ENCODE peak calls at places on chromosomes 12 and 14, in seven cellular contexts. U is sigmoid colon, L is OCI-LY7, C is IMR-90, T is heart right ventricle, V is mucosa of descending colon, R is hepatocyte. E is an unnamed sample.
A peak's percentile ranks its signal among the peaks of the same experiment; 100 is the strongest.

GRCh38 chr14:90168425-90169105 is 87.8 kb upstream of the PSMC1 start:
- DNase-seq in R (no peak), L (no peak), U (no peak), V (no peak), C (peak; percentile 69), T (no peak), E (peak; percentile 20)

GRCh38 chr14:103897075-103897947 is 30.9 kb upstream of the TDRD9 start:
- DNase-seq in V (peak; percentile 91), L (no peak), C (no peak), R (peak; percentile 73), T (no peak), U (peak; percentile 83), E (no peak)

GRCh38 chr14:103121846-103122577 is 1.2 kb upstream of the TNFAIP2 start:
- DNase-seq in U (peak; percentile 96), L (no peak), T (peak; percentile 88), V (peak; percentile 81), C (peak; percentile 53), R (peak; percentile 87), E (peak; percentile 26)

GRCh38 chr12:130281157-130281799 is 56.4 kb upstream of the PIWIL1 start:
- DNase-seq in L (no peak), U (no peak), T (no peak), V (peak; percentile 36), R (peak; percentile 46), C (no peak), E (no peak)

GRCh38 chr14:76647699-76648298 is 113.5 kb upstream of the VASH1 start:
- DNase-seq in U (no peak), C (peak; percentile 59), R (peak; percentile 84), T (no peak), L (peak; percentile 65), V (no peak), E (peak; percentile 80)

GRCh38 chr12:68871899-68872298 is 61.1 kb downstream of the CPM start:
- DNase-seq in R (no peak), U (no peak), T (no peak), L (peak; percentile 67), V (no peak), C (peak; percentile 28), E (peak; percentile 77)

GRCh38 chr14:75981426-75981825 is 369 bp downstream of the TGFB3 start:
- DNase-seq in V (peak; percentile 37), U (peak; percentile 68), T (no peak), R (peak; percentile 27), L (peak; percentile 34), C (no peak), E (peak; percentile 35)

GRCh38 chr14:70730393-70730792 is 78.9 kb downstream of the MAP3K9 start:
- DNase-seq in C (no peak), L (no peak), T (no peak), R (no peak), U (no peak), V (no peak), E (no peak)

GRCh38 chr14:37824936-37825698 is 229.7 kb downstream of the TTC6 start:
- DNase-seq in V (no peak), L (no peak), C (no peak), R (no peak), T (no peak), U (no peak), E (peak; percentile 49)

GRCh38 chr12:96249196-96250118 is 55.3 kb downstream of the ELK3 start:
- DNase-seq in C (peak; percentile 69), R (no peak), T (peak; percentile 73), U (peak; percentile 91), L (no peak), V (no peak), E (peak; percentile 69)

GRCh38 chr12:95789126-95790024 is 1.2 kb downstream of the NTN4 start:
- DNase-seq in R (peak; percentile 55), V (peak; percentile 60), U (no peak), L (no peak), C (peak; percentile 13), T (peak; percentile 37), E (no peak)

GRCh38 chr12:106297681-106298080 is 4.9 kb upstream of the TCP11L2 start:
- DNase-seq in U (no peak), T (no peak), C (no peak), L (peak; percentile 61), V (no peak), R (no peak), E (no peak)

GRCh38 chr12:82838123-82838522 is 151.4 kb downstream of the TMTC2 start:
- DNase-seq in R (no peak), U (no peak), V (no peak), L (no peak), T (no peak), C (no peak), E (no peak)

GRCh38 chr14:24430143-24430681 is 458 bp downstream of the KHNYN start:
- DNase-seq in T (peak; percentile 86), C (peak; percentile 66), L (peak; percentile 51), V (peak; percentile 89), R (peak; percentile 90), U (peak; percentile 89), E (peak; percentile 80)

GRCh38 chr12:18320036-18320617 is 58.8 kb downstream of the PIK3C2G start:
- DNase-seq in C (peak; percentile 69), T (no peak), U (no peak), V (no peak), L (peak; percentile 24), R (peak; percentile 61), E (peak; percentile 91)

GRCh38 chr14:79601579-79601978 is 609.7 kb downstream of the DIO2 start:
- DNase-seq in T (no peak), V (no peak), U (no peak), L (no peak), C (no peak), R (no peak), E (no peak)

GRCh38 chr12:9068600-9068999 is 47.1 kb downstream of the A2M start:
- DNase-seq in U (no peak), T (no peak), L (no peak), C (no peak), V (no peak), R (no peak), E (no peak)

GRCh38 chr12:31756977-31757420 is 28.2 kb upstream of the AMN1 start:
- DNase-seq in L (no peak), V (no peak), R (peak; percentile 70), T (no peak), U (no peak), C (no peak), E (peak; percentile 81)

GRCh38 chr12:32598688-32599087 is 80.4 kb upstream of the DNM1L start:
- DNase-seq in L (no peak), V (no peak), C (no peak), R (no peak), U (no peak), T (no peak), E (no peak)

GRCh38 chr14:93023039-93023438 is 92.7 kb downstream of the ITPK1 start:
- DNase-seq in R (no peak), L (peak; percentile 38), C (no peak), T (no peak), U (no peak), V (no peak), E (no peak)

GRCh38 chr12:124509676-124510300 is 57.6 kb downstream of the NCOR2 start:
- DNase-seq in T (no peak), C (peak; percentile 70), L (no peak), R (peak; percentile 63), V (no peak), U (peak; percentile 91), E (peak; percentile 93)

GRCh38 chr14:99728231-99728920 is 44.3 kb downstream of the CYP46A1 start:
- DNase-seq in L (no peak), R (no peak), U (peak; percentile 68), C (no peak), V (no peak), T (no peak), E (no peak)

GRCh38 chr14:24441904-24442239 is 704 bp downstream of the SDR39U1 start:
- DNase-seq in L (no peak), C (peak; percentile 52), U (no peak), R (no peak), V (no peak), T (no peak), E (no peak)

GRCh38 chr12:47032644-47033043 is 46.8 kb upstream of the PCED1B start:
- DNase-seq in U (no peak), L (peak; percentile 60), R (peak; percentile 72), C (peak; percentile 77), T (peak; percentile 22), V (no peak), E (peak; percentile 87)

GRCh38 chr14:91311284-91311662 is 66.8 kb upstream of the GPR68 start:
- DNase-seq in C (no peak), V (peak; percentile 50), L (peak; percentile 36), U (no peak), R (no peak), T (no peak), E (no peak)

GRCh38 chr12:51171884-51172514 is 936 bp downstream of the TFCP2 start:
- DNase-seq in R (peak; percentile 44), V (no peak), L (peak; percentile 22), T (no peak), C (peak; percentile 48), U (no peak), E (peak; percentile 37)

DNA sequence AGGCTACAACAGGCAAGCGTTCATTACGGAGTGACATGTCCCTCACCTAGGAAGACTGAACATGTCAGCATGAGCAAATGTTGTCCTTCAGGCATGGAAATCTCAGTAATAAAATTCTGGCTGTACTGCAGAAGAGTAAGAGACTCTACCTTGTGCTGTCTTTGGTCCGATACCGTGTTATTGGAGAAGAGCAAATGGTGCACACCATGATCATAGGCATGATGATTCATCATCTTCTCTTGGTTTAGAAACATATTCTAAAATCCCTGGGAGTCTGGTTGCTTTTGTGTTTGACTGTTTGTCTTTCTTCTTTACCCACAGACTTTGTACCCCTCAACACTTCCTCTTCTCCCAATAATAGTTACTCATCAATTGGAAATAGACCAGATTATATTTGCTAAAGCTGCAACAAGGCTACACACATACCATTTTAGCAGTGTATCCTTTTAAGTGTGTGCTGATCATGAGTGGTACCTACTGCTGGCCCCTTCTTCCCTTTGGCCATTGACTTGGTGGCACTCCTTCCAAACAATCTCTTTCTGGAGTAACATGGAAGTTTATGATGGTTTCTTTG is 93.5 kb downstream of the RTN1 start:
- DNase-seq in R (no peak), C (no peak), U (no peak), L (no peak), V (no peak), T (no peak), E (no peak)
- TF ChIP-seq CTCF in R (no peak), C (no peak), U (no peak), L (no peak), V (no peak), T (no peak), E (no peak)

DNA sequence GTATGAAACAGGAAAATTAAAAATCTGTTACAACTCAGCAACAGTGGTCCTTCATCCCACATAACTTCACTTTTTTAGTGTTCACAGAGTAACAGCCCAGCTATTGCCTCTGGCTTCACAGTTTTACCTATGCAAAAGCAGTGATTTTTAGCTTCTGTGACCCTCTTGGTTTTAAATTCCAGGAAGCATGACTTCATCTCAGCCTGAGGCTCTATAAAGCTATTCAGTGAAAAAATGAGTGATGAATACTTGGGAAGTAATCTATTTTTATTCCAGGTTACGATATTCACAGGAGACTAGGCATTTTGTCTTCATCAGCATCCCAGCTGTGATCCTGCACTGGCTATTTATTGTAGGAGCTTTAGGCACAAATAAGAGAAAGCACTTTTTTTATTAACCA is 164.8 kb downstream of the SNAPC1 start:
- DNase-seq in T (no peak), U (no peak), V (no peak), L (no peak), C (peak; percentile 69), R (no peak), E (peak; percentile 15)
- H3K4me3 ChIP-seq in T (no peak overlapping the region), U (no peak overlapping the region), V (no peak overlapping the region), L (no peak overlapping the region), C (no peak overlapping the region), R (no peak overlapping the region), E (no peak overlapping the region)

GRCh38 chr12:111685811-111686573 is at the start of the genes ACAD10 and BRAP:
- DNase-seq in R (peak; percentile 96), T (peak; percentile 94), V (peak; percentile 98), C (peak; percentile 92), L (peak; percentile 97), U (peak; percentile 96), E (peak; percentile 96)
- TF ChIP-seq CTCF in R (peak; percentile 9), T (no peak), V (no peak), C (no peak), L (no peak), U (no peak), E (no peak)

GRCh38 chr12:107845226-107845979 is 70.9 kb downstream of the ASCL4 start:
- DNase-seq in T (no peak), R (no peak), C (no peak), L (no peak), U (no peak), V (no peak), E (no peak)
- H3K4me3 ChIP-seq in T (no peak overlapping the region), R (no peak overlapping the region), C (no peak overlapping the region), L (no peak overlapping the region), U (no peak overlapping the region), V (no peak overlapping the region), E (no peak overlapping the region)

E was measured in choroid plexus epithelial cell.